ENCODE peak calls at places on chromosomes 11 and 22, in four cellular contexts. K is mesendoderm, J is neuronal stem cell, Q is IMR-90. D is an unnamed sample.

GRCh38 chr11:67293090-67293489 is 4.0 kb downstream of the ANKRD13D start:
- DNase-seq in K (no peak), J (no peak), Q (peak), D (no peak)

GRCh38 chr11:29075726-29076125 is 941.1 kb downstream of the KCNA4 start:
- DNase-seq in K (no peak), J (no peak), Q (no peak), D (no peak)

GRCh38 chr11:30314625-30315024 is 8.3 kb upstream of the ARL14EP start:
- DNase-seq in K (no peak), J (no peak), Q (peak), D (no peak)

GRCh38 chr11:124724854-124725718 is 14.7 kb upstream of the NRGN start:
- DNase-seq in K (no peak), J (no peak), Q (no peak), D (peak)

GRCh38 chr11:65381721-65382035 is 768 bp downstream of the SLC25A45 start:
- DNase-seq in K (peak), J (no peak), Q (no peak), D (no peak)

GRCh38 chr22:28570697-28571373 is 108.8 kb downstream of the TTC28 start:
- DNase-seq in K (no peak), J (no peak), Q (no peak), D (no peak)

GRCh38 chr11:76085321-76085720 is 121.0 kb downstream of the WNT11 start:
- DNase-seq in K (no peak), J (no peak), Q (no peak), D (no peak)

GRCh38 chr22:39920134-39920743 is 19.4 kb downstream of the GRAP2 start:
- DNase-seq in K (no peak), J (no peak), Q (no peak), D (no peak)

GRCh38 chr11:41437006-41437405 is 22.4 kb downstream of the LRRC4C start:
- DNase-seq in K (no peak), J (no peak), Q (no peak), D (no peak)
- H2AK5ac ChIP-seq in K (no peak), J (no peak), Q (no peak), D (no peak)

GRCh38 chr11:12043959-12044772 is 35.7 kb upstream of the DKK3 start:
- DNase-seq in K (peak), J (peak), Q (peak), D (peak)

GRCh38 chr11:12045914-12046635 is 37.6 kb upstream of the DKK3 start:
- DNase-seq in K (no peak), J (no peak), Q (peak), D (no peak)

GRCh38 chr11:12046636-12047236 is 38.3 kb upstream of the DKK3 start:
- DNase-seq in K (no peak), J (no peak), Q (no peak), D (no peak)

GRCh38 chr11:12043221-12043620 is 34.8 kb upstream of the DKK3 start:
- DNase-seq in K (no peak), J (no peak), Q (no peak), D (no peak)

DNA sequence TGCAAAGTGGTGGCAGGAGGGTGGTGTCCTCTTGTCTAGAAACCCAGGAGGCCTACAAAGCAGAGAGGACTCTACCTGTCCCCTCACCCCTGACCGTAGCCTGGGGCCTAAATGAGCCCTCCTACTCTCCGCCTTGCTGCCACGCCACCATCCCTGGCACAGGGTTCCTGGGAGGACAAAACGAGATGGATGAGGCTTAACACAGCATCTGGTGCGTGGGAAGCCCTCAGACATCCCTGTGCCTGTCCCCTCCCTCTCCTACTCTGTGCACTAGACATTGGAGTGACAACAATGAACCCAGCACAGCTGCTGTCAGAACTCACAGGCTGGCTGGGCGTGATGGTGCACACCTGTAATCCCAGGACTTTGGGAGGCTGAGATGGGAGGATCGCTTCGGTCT is 36.4 kb upstream of the DKK3 start:
- DNase-seq in K (no peak), J (no peak), Q (no peak), D (no peak)
- H2AK5ac ChIP-seq in K (no peak), J (peak), Q (peak), D (no peak)

DNA sequence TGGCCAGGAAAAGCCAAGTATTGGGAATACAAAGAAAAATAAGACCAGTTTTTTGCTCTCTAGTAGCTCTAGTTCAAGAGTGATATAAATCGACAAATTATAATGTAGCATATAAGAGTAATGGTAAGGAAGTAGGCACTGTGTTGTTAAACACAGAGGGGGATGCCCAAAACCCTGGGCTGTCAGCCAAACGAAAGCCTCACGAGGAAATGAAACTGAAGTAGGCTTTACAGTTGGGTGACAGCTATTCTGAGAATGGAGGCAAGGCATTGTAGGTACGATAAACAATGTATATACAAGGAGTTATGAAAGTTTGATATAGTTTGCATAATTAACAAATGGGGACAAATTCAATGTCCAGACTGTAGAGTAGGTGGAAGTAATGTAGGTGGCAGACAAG is 176.4 kb downstream of the FAM181B start:
- DNase-seq in K (no peak), J (no peak), Q (no peak), D (no peak)
- H2AK5ac ChIP-seq in K (no peak), J (no peak), Q (no peak), D (no peak)

GRCh38 chr11:79472736-79473536 is 32.1 kb upstream of the TENM4 start:
- DNase-seq in K (peak), J (no peak), Q (no peak), D (peak)
- H2AK5ac ChIP-seq in K (no peak), J (no peak), Q (no peak), D (no peak)

GRCh38 chr22:42076764-42077485 is 2.6 kb upstream of the SMDT1 start:
- DNase-seq in K (no peak), J (no peak), Q (no peak), D (no peak)

GRCh38 chr22:42073568-42074152 is 388 bp upstream of the PHETA2 start:
- DNase-seq in K (no peak), J (no peak), Q (no peak), D (no peak)

GRCh38 chr22:42074153-42074750 is at the start of gene PHETA2:
- DNase-seq in K (peak), J (no peak), Q (peak), D (peak)

GRCh38 chr22:42074846-42075245 is 798 bp downstream of the PHETA2 start:
- DNase-seq in K (no peak), J (no peak), Q (no peak), D (no peak)

GRCh38 chr22:42075277-42075676 is 1.2 kb downstream of the PHETA2 start:
- DNase-seq in K (no peak), J (no peak), Q (no peak), D (no peak)
- H2AK5ac ChIP-seq in K (no peak), J (no peak), Q (peak), D (no peak)